ENCODE peak calls at places on chromosomes 3 and 15, in eight cellular contexts. F is AG10803; W is A549; B is A172; Y is GM19239; P is stimulated activated CD4-positive, alpha-beta T cell treated with anti-CD3 and anti-CD28 coated beads, Interleukin-2, amount 100 ng/mL, for 24 hours; T is WTC11; M is HTR-8/SVneo. Z is an unnamed sample.

GRCh38 chr15:75360856-75361255 is 7.6 kb downstream of the MAN2C1 start:
- DNase-seq in F (no peak), W (no peak), B (no peak), Y (no peak), P (no peak), T (no peak), M (no peak), Z (no peak)

GRCh38 chr3:4587061-4587837 is 94.1 kb downstream of the ITPR1 start:
- DNase-seq in F (no peak), W (no peak), B (no peak), Y (no peak), P (peak), T (no peak), M (no peak), Z (no peak)

GRCh38 chr15:33581032-33581431 is 270.3 kb downstream of the RYR3 start:
- DNase-seq in F (peak), W (no peak), B (peak), Y (no peak), P (no peak), T (no peak), M (no peak), Z (peak)

GRCh38 chr15:80434926-80435720 is 30.9 kb downstream of the ARNT2 start:
- DNase-seq in F (no peak), W (no peak), B (no peak), Y (no peak), P (no peak), T (no peak), M (no peak), Z (no peak)

GRCh38 chr3:114206342-114206741 is 27.5 kb upstream of the DRD3 start:
- DNase-seq in F (no peak), W (no peak), B (no peak), Y (no peak), P (no peak), T (no peak), M (no peak), Z (no peak)

GRCh38 chr3:18778094-18778493 is 353.0 kb upstream of the SATB1 start:
- DNase-seq in F (no peak), W (no peak), B (no peak), Y (no peak), P (no peak), T (no peak), M (no peak), Z (no peak)

GRCh38 chr3:55626284-55626675 is 139.2 kb upstream of the WNT5A start:
- DNase-seq in F (peak), W (no peak), B (no peak), Y (no peak), P (no peak), T (no peak), M (no peak), Z (no peak)

GRCh38 chr15:87733005-87733404 is 523.5 kb downstream of the NTRK3 start:
- DNase-seq in F (peak), W (no peak), B (no peak), Y (no peak), P (no peak), T (no peak), M (no peak), Z (no peak)

GRCh38 chr3:13480340-13481318 is 523 bp downstream of the HDAC11 start:
- DNase-seq in F (no peak), W (peak), B (no peak), Y (no peak), P (no peak), T (peak), M (peak), Z (no peak)

GRCh38 chr3:110738531-110738930 is 333.1 kb upstream of the NECTIN3 start:
- DNase-seq in F (peak), W (no peak), B (no peak), Y (no peak), P (no peak), T (no peak), M (peak), Z (no peak)

GRCh38 chr3:84983490-84983889 is 24.7 kb downstream of the CADM2 start:
- DNase-seq in F (no peak), W (no peak), B (no peak), Y (no peak), P (no peak), T (no peak), M (no peak), Z (no peak)

GRCh38 chr3:182241777-182242556 is 530.2 kb downstream of the SOX2 start:
- DNase-seq in F (peak), W (no peak), B (peak), Y (no peak), P (no peak), T (no peak), M (no peak), Z (peak)

GRCh38 chr3:62051506-62051905 is 321.8 kb downstream of the FEZF2 start:
- DNase-seq in F (peak), W (no peak), B (peak), Y (no peak), P (no peak), T (peak), M (no peak), Z (peak)

GRCh38 chr15:62858343-62858742 is 184.2 kb upstream of the TPM1 start:
- DNase-seq in F (no peak), W (no peak), B (no peak), Y (no peak), P (no peak), T (no peak), M (no peak), Z (no peak)

GRCh38 chr3:1275495-1275894 is 182.7 kb downstream of the CNTN6 start:
- DNase-seq in F (no peak), W (no peak), B (no peak), Y (no peak), P (no peak), T (no peak), M (no peak), Z (no peak)

GRCh38 chr15:51069983-51070382 is 24.7 kb downstream of the TNFAIP8L3 start:
- DNase-seq in F (no peak), W (no peak), B (no peak), Y (no peak), P (no peak), T (no peak), M (no peak), Z (no peak)

GRCh38 chr15:79007066-79007465 is 62.2 kb upstream of the CTSH start:
- DNase-seq in F (peak), W (peak), B (peak), Y (no peak), P (peak), T (peak), M (no peak), Z (no peak)

GRCh38 chr3:141239551-141240281 is 8.1 kb downstream of the PXYLP1 start:
- DNase-seq in F (no peak), W (no peak), B (no peak), Y (no peak), P (no peak), T (no peak), M (no peak), Z (no peak)

GRCh38 chr15:69623521-69624513 is 171.2 kb downstream of the RPLP1 start:
- DNase-seq in F (no peak), W (no peak), B (no peak), Y (no peak), P (no peak), T (no peak), M (no peak), Z (no peak)

GRCh38 chr15:67838789-67839332 is 984 bp downstream of the RNU6-1 start:
- DNase-seq in F (peak), W (no peak), B (no peak), Y (no peak), P (peak), T (peak), M (no peak), Z (no peak)

GRCh38 chr3:175895731-175896130 is 1036.6 kb downstream of the NAALADL2 start:
- DNase-seq in F (no peak), W (no peak), B (no peak), Y (no peak), P (no peak), T (no peak), M (no peak), Z (no peak)

GRCh38 chr3:114675104-114675503 is 381.3 kb downstream of the TIGIT start:
- DNase-seq in F (peak), W (no peak), B (no peak), Y (no peak), P (no peak), T (no peak), M (no peak), Z (no peak)

GRCh38 chr15:41983621-41984571 is 11.5 kb upstream of the EHD4 start:
- DNase-seq in F (no peak), W (no peak), B (no peak), Y (no peak), P (no peak), T (no peak), M (no peak), Z (no peak)

GRCh38 chr15:77497108-77497737 is 76.5 kb downstream of the HMG20A start:
- DNase-seq in F (peak), W (no peak), B (peak), Y (no peak), P (no peak), T (peak), M (no peak), Z (no peak)

GRCh38 chr3:156473341-156473740 is 81.6 kb downstream of the SSR3 start:
- DNase-seq in F (no peak), W (no peak), B (no peak), Y (no peak), P (no peak), T (no peak), M (no peak), Z (no peak)

GRCh38 chr15:51076898-51077564 is 17.7 kb downstream of the TNFAIP8L3 start:
- DNase-seq in F (peak), W (no peak), B (peak), Y (no peak), P (no peak), T (peak), M (no peak), Z (peak)

GRCh38 chr3:109687626-109688025 is 350.3 kb upstream of the DPPA4 start:
- DNase-seq in F (peak), W (no peak), B (no peak), Y (no peak), P (no peak), T (no peak), M (no peak), Z (peak)

GRCh38 chr15:99158626-99159412 is 53.9 kb downstream of the SYNM start:
- DNase-seq in F (no peak), W (no peak), B (no peak), Y (no peak), P (no peak), T (no peak), M (no peak), Z (no peak)

GRCh38 chr3:51876186-51876585 is 785 bp upstream of the IQCF5 start:
- DNase-seq in F (no peak), W (no peak), B (no peak), Y (no peak), P (no peak), T (no peak), M (no peak), Z (no peak)

GRCh38 chr3:166284994-166285393 is 447.8 kb upstream of the BCHE start:
- DNase-seq in F (no peak), W (no peak), B (peak), Y (no peak), P (no peak), T (no peak), M (no peak), Z (peak)

GRCh38 chr15:44719293-44719999 is 8.1 kb downstream of the B2M start:
- DNase-seq in F (no peak), W (no peak), B (no peak), Y (no peak), P (peak), T (no peak), M (no peak), Z (no peak)

GRCh38 chr3:150384517-150385212 is 23.4 kb upstream of the TSC22D2 start:
- DNase-seq in F (no peak), W (no peak), B (no peak), Y (peak), P (peak), T (peak), M (no peak), Z (no peak)

GRCh38 chr15:60972301-60972700 is 256.8 kb downstream of the RORA start:
- DNase-seq in F (peak), W (no peak), B (peak), Y (no peak), P (no peak), T (no peak), M (peak), Z (peak)

GRCh38 chr3:13608969-13609725 is 60.2 kb downstream of the FBLN2 start:
- DNase-seq in F (no peak), W (no peak), B (no peak), Y (no peak), P (no peak), T (no peak), M (no peak), Z (no peak)

GRCh38 chr3:42185044-42185443 is 80.9 kb downstream of the CCK start:
- DNase-seq in F (no peak), W (no peak), B (peak), Y (no peak), P (no peak), T (no peak), M (no peak), Z (no peak)

GRCh38 chr3:158568784-158569183 is 2.2 kb upstream of the MLF1 start:
- DNase-seq in F (no peak), W (no peak), B (peak), Y (no peak), P (no peak), T (no peak), M (no peak), Z (no peak)

GRCh38 chr3:102741105-102741504 is 306.3 kb downstream of the ZPLD1 start:
- DNase-seq in F (no peak), W (no peak), B (no peak), Y (no peak), P (no peak), T (peak), M (no peak), Z (no peak)

GRCh38 chr15:66747223-66747622 is 45.2 kb downstream of the SMAD6 start:
- DNase-seq in F (no peak), W (no peak), B (no peak), Y (no peak), P (no peak), T (no peak), M (no peak), Z (no peak)

Z was measured in astrocyte of the cerebellum.